ENCODE peak calls at places on chromosomes 2 and 18, in four cellular contexts. U is mesothelial cell of epicardium, T is spleen, X is left ventricle myocardium inferior. O is an unnamed sample.

GRCh38 chr2:55111570-55112228 is 61.4 kb upstream of the RTN4 start:
- DNase-seq in U (peak), X (peak), T (peak), O (peak)

GRCh38 chr2:203650860-203651613 is 55.4 kb upstream of the CD28 start:
- DNase-seq in T (no peak), X (no peak), U (no peak), O (no peak)

GRCh38 chr2:174597347-174598047 is at the start of gene WIPF1:
- DNase-seq in T (no peak), X (no peak), U (no peak), O (no peak)

GRCh38 chr2:108297436-108298141 is 8.9 kb downstream of the SULT1C2 start:
- DNase-seq in U (no peak), T (no peak), X (no peak), O (no peak)

GRCh38 chr2:232315049-232315922 is 63.3 kb upstream of the ALPP start:
- DNase-seq in X (peak), U (no peak), T (peak), O (no peak)

GRCh38 chr2:230203110-230203676 is 16.6 kb downstream of the SP110 start:
- DNase-seq in U (no peak), X (peak), T (peak), O (no peak)

GRCh38 chr2:150491943-150492342 is 4.5 kb upstream of the RND3 start:
- DNase-seq in X (no peak), T (no peak), U (no peak), O (no peak)

GRCh38 chr18:48709371-48709770 is 170.5 kb downstream of the CTIF start:
- DNase-seq in U (no peak), T (no peak), X (peak), O (no peak)

GRCh38 chr2:164504253-164504652 is 117.0 kb downstream of the GRB14 start:
- DNase-seq in X (no peak), U (no peak), T (no peak), O (no peak)

DNA sequence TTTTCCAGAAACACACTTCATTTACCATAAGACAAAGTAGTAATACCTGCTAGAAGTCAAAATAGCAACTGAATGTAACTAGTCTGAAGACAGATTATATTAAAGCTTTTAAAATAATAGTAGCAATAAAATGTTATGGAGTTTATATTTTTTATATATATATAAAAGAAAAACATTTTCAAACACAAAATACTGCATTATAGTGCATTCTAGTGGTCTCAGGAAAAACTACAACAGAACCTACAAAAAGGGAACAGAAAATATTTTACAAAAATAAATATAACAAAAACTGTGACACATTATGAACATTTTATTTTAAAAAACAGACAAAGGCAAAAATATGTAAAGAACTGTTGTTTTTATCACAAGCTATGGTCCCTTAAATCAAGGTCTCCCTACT is 48.0 kb downstream of the STRN start:
- DNase-seq in X (no peak), U (no peak), T (no peak), O (no peak)
- TF ChIP-seq CTCF in X (peak), U (peak), T (no peak), O (no peak)

DNA sequence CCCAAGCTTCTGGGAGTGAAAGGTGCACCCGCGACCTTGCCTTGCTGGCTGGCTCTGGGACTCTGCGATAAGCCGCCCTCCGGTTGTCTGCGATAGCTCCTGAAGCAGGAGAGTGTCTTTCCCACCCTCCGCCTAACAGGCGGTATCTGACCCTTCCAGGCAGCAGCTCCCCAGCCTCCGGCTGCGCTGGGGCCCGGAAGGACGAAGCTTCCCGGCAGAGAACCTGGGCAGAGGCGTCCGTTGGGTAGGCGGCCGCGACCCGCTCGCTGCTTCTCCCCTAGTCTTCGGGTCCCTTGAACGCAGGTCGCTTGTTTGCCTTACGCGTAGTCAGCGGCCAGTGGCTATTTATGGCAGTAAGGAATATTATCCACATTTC is 446 bp upstream of the RHBDD1 start:
- DNase-seq in T (peak), X (peak), U (peak), O (no peak)
- TF ChIP-seq CTCF in T (no peak), X (no peak), U (no peak), O (no peak)

DNA sequence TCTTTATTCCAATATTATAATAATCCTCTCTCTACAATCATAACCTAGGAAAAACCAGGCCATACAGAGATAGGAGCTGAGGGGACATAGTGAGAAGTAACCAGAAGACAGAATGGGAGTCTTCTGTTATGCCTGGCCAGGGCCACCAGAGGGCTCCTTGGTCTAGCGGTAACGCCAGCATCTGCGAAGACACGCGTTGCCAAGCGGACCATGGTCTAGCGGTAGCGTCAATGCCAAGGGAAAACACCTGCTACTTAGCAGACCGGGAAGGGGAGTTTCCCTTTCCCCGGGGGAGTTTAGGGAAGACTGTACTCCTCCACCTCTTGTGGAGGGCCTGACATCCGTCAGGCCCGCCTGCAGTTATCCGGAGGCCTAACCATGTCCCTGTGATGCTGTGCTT is 36.6 kb downstream of the ARL6IP6 start:
- DNase-seq in X (no peak), T (no peak), U (peak), O (no peak)
- TF ChIP-seq CTCF in X (peak), T (no peak), U (no peak), O (no peak)

DNA sequence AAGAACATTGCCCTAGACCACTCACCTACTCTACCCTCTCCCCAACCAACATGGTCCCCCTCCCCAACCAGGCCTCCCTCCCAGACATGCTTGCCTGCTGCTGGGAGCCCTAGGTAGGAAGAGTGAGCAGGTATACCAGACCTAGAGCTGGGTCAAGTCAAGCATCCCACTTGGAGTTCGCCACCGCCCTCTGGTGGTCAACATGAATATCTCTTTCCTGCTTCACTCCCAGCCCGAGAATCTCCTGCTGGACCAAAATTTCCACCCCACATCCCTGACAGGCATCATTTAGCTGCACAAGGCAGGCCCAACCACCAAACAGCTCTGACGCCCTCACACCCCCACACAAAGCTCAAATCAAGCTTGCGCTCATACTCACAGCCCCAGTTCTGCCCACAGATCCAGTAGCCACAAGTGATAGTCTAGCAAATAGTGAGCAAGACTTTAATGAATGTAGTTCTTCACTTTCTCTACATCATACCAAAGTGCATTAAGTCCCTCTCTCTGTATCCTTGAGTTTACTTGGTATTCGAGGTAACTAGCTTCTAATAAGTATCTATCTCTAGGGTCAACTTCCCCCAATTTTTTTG is 116.0 kb downstream of the TNS1 start:
- DNase-seq in T (peak), X (peak), U (peak), O (no peak)
- TF ChIP-seq CTCF in T (peak), X (peak), U (peak), O (peak)

GRCh38 chr2:220533485-220533884 is 906.1 kb downstream of the SLC4A3 start:
- DNase-seq in U (no peak), X (no peak), T (no peak), O (no peak)
- TF ChIP-seq CTCF in U (no peak), X (peak), T (no peak), O (no peak)

GRCh38 chr18:25669741-25670140 is 317.8 kb upstream of the ZNF521 start:
- DNase-seq in T (no peak), U (no peak), X (no peak), O (no peak)
- TF ChIP-seq CTCF in T (no peak), U (no peak), X (peak), O (no peak)

DNA sequence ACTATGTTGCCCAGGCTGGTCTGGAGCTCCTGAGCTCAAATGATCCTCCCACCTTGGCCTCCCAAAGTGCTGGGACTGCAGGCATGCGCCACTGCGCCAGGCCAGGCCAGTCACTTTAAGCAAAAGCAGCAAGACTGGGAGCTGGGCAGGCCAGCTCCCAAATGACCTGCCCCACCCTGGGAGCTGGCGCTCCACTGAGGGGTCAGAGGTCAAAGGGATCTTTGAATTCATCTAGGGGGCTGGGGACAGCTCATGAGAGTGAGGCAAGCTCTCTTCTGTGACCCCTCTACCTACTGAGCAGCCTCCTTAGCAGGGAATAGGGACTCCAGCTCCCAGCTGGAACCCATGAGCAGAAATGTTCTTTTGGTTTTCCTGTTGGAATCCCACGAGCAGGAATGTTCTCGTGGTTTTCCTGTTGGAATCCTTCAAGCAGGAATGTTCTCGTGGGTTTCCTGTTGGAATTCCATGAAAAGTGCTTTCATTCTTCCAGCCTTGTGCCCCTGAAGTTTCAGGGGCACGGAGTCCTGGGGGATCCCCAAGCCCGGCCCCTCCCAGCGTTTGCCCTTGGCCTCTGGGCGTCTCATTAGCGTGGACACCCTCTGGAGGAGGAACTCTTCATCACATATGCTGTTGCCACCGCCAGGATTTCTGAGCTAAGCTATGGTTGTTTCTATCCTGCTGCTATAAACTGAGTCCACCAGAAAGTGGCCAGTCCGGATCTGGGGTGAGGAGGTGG is 162.0 kb upstream of the HAAO start:
- DNase-seq in U (no peak), X (no peak), T (no peak), O (no peak)
- TF ChIP-seq CTCF in U (no peak), X (peak), T (no peak), O (no peak)

DNA sequence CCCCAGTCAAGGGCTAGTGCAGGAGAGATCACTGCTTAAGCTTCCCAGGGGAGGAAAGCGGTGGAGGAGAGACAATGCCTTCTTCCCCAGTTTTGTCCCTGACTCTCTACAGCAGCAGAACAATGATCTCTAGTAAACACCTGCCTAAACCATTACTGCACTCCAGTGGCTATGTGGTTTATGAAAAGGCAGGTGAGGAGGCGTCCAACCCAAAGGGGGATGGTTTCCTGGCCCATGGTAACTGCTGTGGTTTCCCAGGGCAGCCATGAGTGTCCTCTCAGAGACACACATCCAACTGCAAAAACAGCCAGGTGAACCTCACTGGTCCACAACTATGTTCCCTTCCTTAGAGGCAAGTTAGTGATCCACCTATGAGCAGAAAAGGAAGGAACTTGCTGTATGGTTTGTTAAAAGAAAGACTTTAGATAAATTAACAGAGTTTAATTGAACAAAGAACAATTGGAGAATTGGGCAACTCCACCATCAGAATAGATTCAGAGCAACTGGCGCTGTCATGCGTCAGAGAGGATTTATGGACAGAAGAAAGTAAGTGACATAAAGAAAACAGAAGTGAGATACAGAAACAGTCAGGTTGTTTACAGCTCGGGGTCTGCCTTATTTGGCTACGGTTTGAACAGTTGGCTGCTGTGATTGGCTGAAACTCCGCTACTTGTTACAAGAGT is 4.8 kb upstream of the TTC39C start:
- DNase-seq in U (no peak), T (no peak), X (no peak), O (no peak)
- TF ChIP-seq CTCF in U (no peak), T (no peak), X (no peak), O (no peak)

O was measured in omental fat pad.